ENCODE peak calls at places on chromosomes 3 and 15, in six cellular contexts. One of them, this sample, is unnamed. For H3K4me1, the result is how much of the 10 kb centered on the place peaks cover.

GRCh38 chr3:107971181-107971580 is 119.7 kb downstream of the CD47 start:
- DNase-seq in A549: no peak
- DNase-seq in suprapubic skin: no peak
- DNase-seq in heart left ventricle: no peak
- DNase-seq in stomach: no peak
- DNase-seq in right lobe of liver: no peak
- DNase-seq in this sample: no peak

GRCh38 chr3:27345959-27346865 is 23.0 kb downstream of the NEK10 start:
- DNase-seq in A549: no peak
- DNase-seq in suprapubic skin: no peak
- DNase-seq in heart left ventricle: no peak
- DNase-seq in stomach: no peak
- DNase-seq in right lobe of liver: no peak
- DNase-seq in this sample: no peak

GRCh38 chr15:37002041-37002689 is 98.2 kb downstream of the MEIS2 start:
- DNase-seq in A549: no peak
- DNase-seq in suprapubic skin: no peak
- DNase-seq in heart left ventricle: no peak
- DNase-seq in stomach: no peak
- DNase-seq in right lobe of liver: no peak
- DNase-seq in this sample: no peak

GRCh38 chr3:134457331-134458125 is 28.3 kb downstream of the ANAPC13 start:
- DNase-seq in A549: no peak
- DNase-seq in suprapubic skin: no peak
- DNase-seq in heart left ventricle: no peak
- DNase-seq in stomach: no peak
- DNase-seq in right lobe of liver: no peak
- DNase-seq in this sample: no peak

GRCh38 chr3:9422712-9423424 is 25.5 kb downstream of the SETD5 start:
- DNase-seq in A549: peak
- DNase-seq in suprapubic skin: peak
- DNase-seq in heart left ventricle: peak
- DNase-seq in stomach: peak
- DNase-seq in right lobe of liver: peak
- DNase-seq in this sample: peak

GRCh38 chr15:72961326-72961725 is 90.9 kb upstream of the NEO1 start:
- DNase-seq in A549: no peak
- DNase-seq in suprapubic skin: no peak
- DNase-seq in heart left ventricle: no peak
- DNase-seq in stomach: no peak
- DNase-seq in right lobe of liver: no peak
- DNase-seq in this sample: no peak

GRCh38 chr3:181311186-181311585 is 321.6 kb upstream of the DNAJC19 start:
- DNase-seq in A549: no peak
- DNase-seq in suprapubic skin: no peak
- DNase-seq in heart left ventricle: no peak
- DNase-seq in stomach: peak
- DNase-seq in right lobe of liver: no peak
- DNase-seq in this sample: no peak

GRCh38 chr3:113140876-113141275 is 70.5 kb upstream of the BOC start:
- DNase-seq in A549: no peak
- DNase-seq in suprapubic skin: no peak
- DNase-seq in heart left ventricle: no peak
- DNase-seq in stomach: no peak
- DNase-seq in right lobe of liver: no peak
- DNase-seq in this sample: no peak

GRCh38 chr15:49847937-49848823 is 227.3 kb downstream of the DTWD1 start:
- DNase-seq in A549: peak
- DNase-seq in suprapubic skin: no peak
- DNase-seq in heart left ventricle: no peak
- DNase-seq in stomach: no peak
- DNase-seq in right lobe of liver: no peak
- DNase-seq in this sample: no peak

GRCh38 chr3:120625199-120625598 is 29.1 kb downstream of the NDUFB4 start:
- DNase-seq in A549: no peak
- DNase-seq in suprapubic skin: no peak
- DNase-seq in heart left ventricle: no peak
- DNase-seq in stomach: no peak
- DNase-seq in right lobe of liver: no peak
- DNase-seq in this sample: no peak

GRCh38 chr15:89187911-89188514 is 33.4 kb downstream of the RLBP1 start:
- DNase-seq in A549: no peak
- DNase-seq in suprapubic skin: no peak
- DNase-seq in heart left ventricle: no peak
- DNase-seq in stomach: no peak
- DNase-seq in right lobe of liver: no peak
- DNase-seq in this sample: peak

GRCh38 chr15:58015565-58015964 is 49.9 kb downstream of the ALDH1A2 start:
- DNase-seq in A549: no peak
- DNase-seq in suprapubic skin: no peak
- DNase-seq in heart left ventricle: no peak
- DNase-seq in stomach: no peak
- DNase-seq in right lobe of liver: no peak
- DNase-seq in this sample: no peak

GRCh38 chr15:37053070-37053653 is 47.2 kb downstream of the MEIS2 start:
- DNase-seq in A549: no peak
- DNase-seq in suprapubic skin: no peak
- DNase-seq in heart left ventricle: no peak
- DNase-seq in stomach: no peak
- DNase-seq in right lobe of liver: no peak
- DNase-seq in this sample: no peak

GRCh38 chr3:126711361-126711760 is 7.3 kb downstream of the CHCHD6 start:
- DNase-seq in A549: no peak
- DNase-seq in suprapubic skin: no peak
- DNase-seq in heart left ventricle: no peak
- DNase-seq in stomach: no peak
- DNase-seq in right lobe of liver: no peak
- DNase-seq in this sample: no peak

DNA sequence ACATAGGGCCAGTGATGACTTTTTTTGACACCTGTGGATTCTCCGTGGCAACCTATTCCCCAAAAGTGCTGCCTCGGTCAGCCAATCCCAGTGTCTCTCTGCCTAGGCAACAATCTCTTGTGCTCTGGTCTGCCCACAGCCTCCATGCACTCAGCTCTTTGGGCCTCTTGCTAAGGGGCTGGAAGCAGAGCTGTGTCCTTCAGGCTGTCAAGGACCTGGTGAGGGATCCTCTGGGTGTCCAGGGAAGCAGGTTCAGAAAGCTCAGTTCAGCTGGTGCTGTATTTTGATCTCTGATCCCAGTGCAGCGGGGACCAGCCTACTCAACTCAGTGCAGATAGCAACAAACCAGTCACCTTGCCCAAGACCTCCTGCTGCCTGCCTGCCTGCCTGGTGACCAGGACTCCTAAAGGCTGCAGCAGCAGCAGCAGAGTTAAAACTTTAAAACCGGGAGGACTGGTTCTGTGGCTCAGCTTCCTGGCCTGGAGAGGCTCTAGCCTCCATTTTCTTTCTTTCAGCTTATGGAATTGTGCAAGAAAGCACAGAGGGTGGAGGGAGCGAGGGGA is 6.2 kb downstream of the PAK6 start:
- DNase-seq in A549: no peak
- DNase-seq in suprapubic skin: peak
- DNase-seq in heart left ventricle: no peak
- DNase-seq in stomach: peak
- DNase-seq in right lobe of liver: no peak
- DNase-seq in this sample: peak
- H3K4me1 ChIP-seq in A549: under half
- H3K4me1 ChIP-seq in suprapubic skin: half or more
- H3K4me1 ChIP-seq in heart left ventricle: under half
- H3K4me1 ChIP-seq in stomach: under half
- H3K4me1 ChIP-seq in right lobe of liver: under half
- H3K4me1 ChIP-seq in this sample: under half

GRCh38 chr15:51727141-51727897 is 10.1 kb downstream of the LYSMD2 start:
- DNase-seq in A549: peak
- DNase-seq in suprapubic skin: no peak
- DNase-seq in heart left ventricle: no peak
- DNase-seq in stomach: no peak
- DNase-seq in right lobe of liver: no peak
- DNase-seq in this sample: no peak

GRCh38 chr15:51721199-51721960 is 16.1 kb downstream of the LYSMD2 start:
- DNase-seq in A549: no peak
- DNase-seq in suprapubic skin: no peak
- DNase-seq in heart left ventricle: no peak
- DNase-seq in stomach: no peak
- DNase-seq in right lobe of liver: no peak
- DNase-seq in this sample: no peak

GRCh38 chr15:51724673-51725072 is 12.8 kb downstream of the LYSMD2 start:
- DNase-seq in A549: no peak
- DNase-seq in suprapubic skin: no peak
- DNase-seq in heart left ventricle: no peak
- DNase-seq in stomach: no peak
- DNase-seq in right lobe of liver: no peak
- DNase-seq in this sample: no peak

GRCh38 chr15:51724199-51724598 is 13.3 kb downstream of the LYSMD2 start:
- DNase-seq in A549: no peak
- DNase-seq in suprapubic skin: no peak
- DNase-seq in heart left ventricle: no peak
- DNase-seq in stomach: no peak
- DNase-seq in right lobe of liver: no peak
- DNase-seq in this sample: no peak

GRCh38 chr15:51726302-51727073 is 11.0 kb downstream of the LYSMD2 start:
- DNase-seq in A549: peak
- DNase-seq in suprapubic skin: peak
- DNase-seq in heart left ventricle: peak
- DNase-seq in stomach: no peak
- DNase-seq in right lobe of liver: no peak
- DNase-seq in this sample: peak
- TF ChIP-seq POLR2A in A549: no peak
- TF ChIP-seq POLR2A in suprapubic skin: no peak
- TF ChIP-seq POLR2A in heart left ventricle: peak
- TF ChIP-seq POLR2A in stomach: no peak
- TF ChIP-seq POLR2A in right lobe of liver: no peak
- TF ChIP-seq POLR2A in this sample: no peak

GRCh38 chr15:29795610-29796009 is 26.7 kb downstream of the TJP1 start:
- DNase-seq in A549: no peak
- DNase-seq in suprapubic skin: no peak
- DNase-seq in heart left ventricle: no peak
- DNase-seq in stomach: no peak
- DNase-seq in right lobe of liver: no peak
- DNase-seq in this sample: no peak
- H3K4me3 ChIP-seq in A549: no peak
- H3K4me3 ChIP-seq in suprapubic skin: no peak
- H3K4me3 ChIP-seq in heart left ventricle: no peak
- H3K4me3 ChIP-seq in stomach: no peak
- H3K4me3 ChIP-seq in right lobe of liver: no peak
- H3K4me3 ChIP-seq in this sample: no peak

GRCh38 chr3:81788044-81788443 is 26.6 kb upstream of the GBE1 start:
- DNase-seq in A549: no peak
- DNase-seq in suprapubic skin: no peak
- DNase-seq in heart left ventricle: no peak
- DNase-seq in stomach: no peak
- DNase-seq in right lobe of liver: no peak
- DNase-seq in this sample: no peak

GRCh38 chr3:81789686-81790085 is 28.2 kb upstream of the GBE1 start:
- DNase-seq in A549: no peak
- DNase-seq in suprapubic skin: no peak
- DNase-seq in heart left ventricle: no peak
- DNase-seq in stomach: no peak
- DNase-seq in right lobe of liver: no peak
- DNase-seq in this sample: no peak

GRCh38 chr3:81793410-81793809 is 32.0 kb upstream of the GBE1 start:
- DNase-seq in A549: no peak
- DNase-seq in suprapubic skin: no peak
- DNase-seq in heart left ventricle: no peak
- DNase-seq in stomach: no peak
- DNase-seq in right lobe of liver: no peak
- DNase-seq in this sample: no peak

GRCh38 chr3:81788650-81789049 is 27.2 kb upstream of the GBE1 start:
- DNase-seq in A549: no peak
- DNase-seq in suprapubic skin: no peak
- DNase-seq in heart left ventricle: no peak
- DNase-seq in stomach: no peak
- DNase-seq in right lobe of liver: no peak
- DNase-seq in this sample: no peak

DNA sequence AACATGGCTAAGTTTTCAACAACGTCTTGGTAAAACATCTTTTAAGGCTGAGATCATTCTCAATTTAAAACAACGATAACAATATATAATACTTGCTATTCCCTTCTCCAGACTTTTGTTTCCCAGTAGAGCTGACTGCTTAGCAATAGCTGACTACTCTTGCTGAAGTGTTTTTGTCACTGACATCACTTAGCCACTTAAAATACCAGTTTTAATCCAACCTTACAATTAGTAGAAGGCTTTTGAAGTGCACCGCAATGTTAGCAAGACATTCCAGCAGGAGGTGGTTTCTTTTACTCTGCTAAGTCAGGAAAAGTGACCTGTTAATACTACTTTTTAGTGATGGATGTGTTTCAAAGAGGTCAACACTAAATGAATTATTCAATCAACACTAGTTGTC is 28.7 kb upstream of the GBE1 start:
- DNase-seq in A549: no peak
- DNase-seq in suprapubic skin: no peak
- DNase-seq in heart left ventricle: no peak
- DNase-seq in stomach: no peak
- DNase-seq in right lobe of liver: no peak
- DNase-seq in this sample: peak
- H3K4me1 ChIP-seq in A549: under half
- H3K4me1 ChIP-seq in suprapubic skin: under half
- H3K4me1 ChIP-seq in heart left ventricle: under half
- H3K4me1 ChIP-seq in stomach: under half
- H3K4me1 ChIP-seq in right lobe of liver: under half
- H3K4me1 ChIP-seq in this sample: under half

This sample was measured in thyroid gland.